ENCODE peak calls at places on chromosomes 16 and 17, in ten cellular contexts. One of them, this sample, is unnamed.

GRCh38 chr16:62213763-62214162 is 177.5 kb upstream of the CDH8 start:
- DNase-seq in HEK293T: peak
- DNase-seq in AG10803: no peak
- DNase-seq in ovary: no peak
- DNase-seq in AG09319: no peak
- DNase-seq in CD4-positive, alpha-beta memory T cell: no peak
- DNase-seq in COR-L47: no peak
- DNase-seq in activated naive CD4-positive, alpha-beta T cell: no peak
- DNase-seq in body of pancreas: no peak
- DNase-seq in amniotic stem cell: no peak
- DNase-seq in this sample: no peak

GRCh38 chr16:84514874-84515835 is 10.7 kb upstream of the MEAK7 start:
- DNase-seq in activated naive CD4-positive, alpha-beta T cell: peak
- DNase-seq in COR-L47: no peak
- DNase-seq in ovary: no peak
- DNase-seq in amniotic stem cell: no peak
- DNase-seq in CD4-positive, alpha-beta memory T cell: peak
- DNase-seq in HEK293T: no peak
- DNase-seq in AG09319: no peak
- DNase-seq in body of pancreas: no peak
- DNase-seq in AG10803: no peak
- DNase-seq in this sample: peak

GRCh38 chr17:50668025-50668837 is 33.5 kb downstream of the ABCC3 start:
- DNase-seq in COR-L47: no peak
- DNase-seq in amniotic stem cell: no peak
- DNase-seq in body of pancreas: no peak
- DNase-seq in HEK293T: no peak
- DNase-seq in ovary: no peak
- DNase-seq in CD4-positive, alpha-beta memory T cell: no peak
- DNase-seq in AG10803: peak
- DNase-seq in AG09319: no peak
- DNase-seq in activated naive CD4-positive, alpha-beta T cell: no peak
- DNase-seq in this sample: no peak

GRCh38 chr16:81517630-81518438 is 73.2 kb downstream of the CMIP start:
- DNase-seq in amniotic stem cell: peak
- DNase-seq in body of pancreas: no peak
- DNase-seq in HEK293T: no peak
- DNase-seq in AG10803: peak
- DNase-seq in CD4-positive, alpha-beta memory T cell: no peak
- DNase-seq in activated naive CD4-positive, alpha-beta T cell: no peak
- DNase-seq in ovary: no peak
- DNase-seq in AG09319: no peak
- DNase-seq in COR-L47: no peak
- DNase-seq in this sample: no peak

GRCh38 chr17:56099649-56100048 is 53.6 kb upstream of the ANKFN1 start:
- DNase-seq in ovary: no peak
- DNase-seq in HEK293T: no peak
- DNase-seq in amniotic stem cell: no peak
- DNase-seq in AG10803: peak
- DNase-seq in activated naive CD4-positive, alpha-beta T cell: no peak
- DNase-seq in AG09319: peak
- DNase-seq in COR-L47: no peak
- DNase-seq in body of pancreas: no peak
- DNase-seq in CD4-positive, alpha-beta memory T cell: no peak
- DNase-seq in this sample: no peak

GRCh38 chr16:79664407-79664806 is 63.9 kb upstream of the MAF start:
- DNase-seq in amniotic stem cell: no peak
- DNase-seq in activated naive CD4-positive, alpha-beta T cell: no peak
- DNase-seq in body of pancreas: no peak
- DNase-seq in CD4-positive, alpha-beta memory T cell: no peak
- DNase-seq in COR-L47: no peak
- DNase-seq in AG10803: no peak
- DNase-seq in HEK293T: no peak
- DNase-seq in ovary: no peak
- DNase-seq in AG09319: no peak
- DNase-seq in this sample: no peak

GRCh38 chr17:76700627-76701470 is 9.9 kb downstream of the MXRA7 start:
- DNase-seq in AG10803: peak
- DNase-seq in amniotic stem cell: peak
- DNase-seq in body of pancreas: no peak
- DNase-seq in CD4-positive, alpha-beta memory T cell: no peak
- DNase-seq in activated naive CD4-positive, alpha-beta T cell: no peak
- DNase-seq in ovary: peak
- DNase-seq in COR-L47: no peak
- DNase-seq in HEK293T: no peak
- DNase-seq in AG09319: peak
- DNase-seq in this sample: no peak

GRCh38 chr17:74803388-74803930 is 27.3 kb upstream of the NAT9 start:
- DNase-seq in activated naive CD4-positive, alpha-beta T cell: no peak
- DNase-seq in HEK293T: no peak
- DNase-seq in ovary: no peak
- DNase-seq in CD4-positive, alpha-beta memory T cell: no peak
- DNase-seq in COR-L47: no peak
- DNase-seq in amniotic stem cell: no peak
- DNase-seq in AG09319: no peak
- DNase-seq in AG10803: no peak
- DNase-seq in body of pancreas: no peak
- DNase-seq in this sample: no peak

GRCh38 chr17:57553991-57554825 is 190.9 kb downstream of the CCDC182 start:
- DNase-seq in HEK293T: no peak
- DNase-seq in amniotic stem cell: no peak
- DNase-seq in COR-L47: no peak
- DNase-seq in AG10803: no peak
- DNase-seq in ovary: peak
- DNase-seq in activated naive CD4-positive, alpha-beta T cell: no peak
- DNase-seq in body of pancreas: no peak
- DNase-seq in AG09319: no peak
- DNase-seq in CD4-positive, alpha-beta memory T cell: no peak
- DNase-seq in this sample: no peak